ENCODE peak calls at places on chromosomes 12 and 14, in four cellular contexts. D is spleen, U is colonic mucosa, L is ovary. Y is an unnamed sample.

GRCh38 chr12:68092976-68093375 is 66.6 kb downstream of the IFNG start:
- DNase-seq in D (no peak), U (no peak), L (no peak), Y (no peak)

GRCh38 chr14:99724939-99725773 is 41.1 kb downstream of the CYP46A1 start:
- DNase-seq in D (peak; percentile 54), U (no peak), L (no peak), Y (no peak)

GRCh38 chr12:10130042-10130441 is at the start of gene CLEC7A:
- DNase-seq in D (no peak), U (no peak), L (no peak), Y (no peak)

GRCh38 chr14:99809376-99809775 is 16.2 kb downstream of the EML1 start:
- DNase-seq in D (no peak), U (peak; percentile 44), L (peak; percentile 53), Y (peak; percentile 32)

GRCh38 chr12:113581342-113581741 is 109.7 kb upstream of the LHX5 start:
- DNase-seq in D (no peak), U (no peak), L (no peak), Y (no peak)

GRCh38 chr12:114679452-114679875 is 4.5 kb downstream of the TBX3 start:
- DNase-seq in D (no peak), U (no peak), L (no peak), Y (no peak)

GRCh38 chr14:74792249-74793039 is 29.3 kb downstream of the YLPM1 start:
- DNase-seq in D (no peak), U (no peak), L (no peak), Y (no peak)

GRCh38 chr14:106308839-106309389 is 782.5 kb downstream of the TMEM121 start:
- DNase-seq in D (peak; percentile 85), U (peak; percentile 49), L (no peak), Y (peak; percentile 38)

GRCh38 chr14:105480807-105481801 is 5.6 kb upstream of the CRIP1 start:
- DNase-seq in D (peak; percentile 96), U (peak; percentile 92), L (peak; percentile 81), Y (peak; percentile 89)

GRCh38 chr14:82180057-82180620 is 646.5 kb upstream of the SEL1L start:
- DNase-seq in D (no peak), U (no peak), L (no peak), Y (no peak)

GRCh38 chr12:109385339-109386078 is 37.8 kb downstream of the MYO1H start:
- DNase-seq in D (no peak), U (no peak), L (peak; percentile 19), Y (no peak)

GRCh38 chr14:94020267-94020666 is 5.9 kb upstream of the OTUB2 start:
- DNase-seq in D (no peak), U (no peak), L (no peak), Y (no peak)

GRCh38 chr12:69189378-69189978 is 49.9 kb upstream of the CPSF6 start:
- DNase-seq in D (no peak), U (no peak), L (no peak), Y (no peak)

GRCh38 chr14:75147423-75148071 is 20.7 kb upstream of the NEK9 start:
- DNase-seq in D (peak; percentile 80), U (peak; percentile 40), L (peak; percentile 72), Y (peak; percentile 81)

GRCh38 chr12:52344111-52344510 is 22.9 kb upstream of the KRT83 start:
- DNase-seq in D (peak; percentile 59), U (no peak), L (no peak), Y (no peak)

DNA sequence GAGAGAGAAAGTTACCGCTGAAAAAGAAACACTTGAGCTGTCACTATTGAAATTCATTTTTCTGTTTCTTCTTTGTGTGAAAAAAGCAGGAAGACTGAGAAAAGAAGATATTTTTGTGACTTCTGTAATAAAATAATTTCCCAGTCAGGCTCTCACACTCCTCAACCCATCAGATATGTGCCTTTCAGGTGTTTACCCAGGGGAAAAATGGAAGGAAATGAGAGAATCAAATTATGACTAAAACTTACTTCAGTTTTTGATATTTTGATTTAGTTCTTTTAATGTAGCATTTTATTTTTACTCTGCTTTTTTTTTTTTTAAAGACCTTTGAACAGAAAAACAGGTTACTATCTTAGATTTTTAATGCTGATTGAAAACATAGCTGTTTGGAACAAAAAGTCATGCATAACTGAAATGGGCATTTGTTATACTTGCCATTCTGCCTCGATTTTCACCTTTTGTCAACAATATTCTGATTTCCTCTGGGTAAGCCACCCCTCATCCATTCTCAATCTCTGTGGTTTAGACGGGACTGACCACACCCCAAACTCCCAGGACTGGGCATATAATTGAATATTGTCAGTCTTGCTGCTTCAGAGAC is 133.2 kb upstream of the KRR1 start:
- DNase-seq in D (no peak), U (no peak), L (no peak), Y (no peak)
- TF ChIP-seq CTCF in D (no peak), U (no peak), L (no peak), Y (no peak)

GRCh38 chr14:31268216-31268615 is 60.6 kb upstream of the HECTD1 start:
- DNase-seq in D (no peak), U (no peak), L (no peak), Y (no peak)

GRCh38 chr14:31263485-31264133 is 56.0 kb upstream of the HECTD1 start:
- DNase-seq in D (no peak), U (no peak), L (peak; percentile 57), Y (no peak)

GRCh38 chr14:31261859-31262739 is 54.5 kb upstream of the HECTD1 start:
- DNase-seq in D (no peak), U (no peak), L (peak; percentile 25), Y (peak; percentile 49)

GRCh38 chr14:31266437-31267331 is 59.1 kb upstream of the HECTD1 start:
- DNase-seq in D (no peak), U (no peak), L (no peak), Y (no peak)

GRCh38 chr14:31265701-31266398 is 58.3 kb upstream of the HECTD1 start:
- DNase-seq in D (no peak), U (no peak), L (no peak), Y (peak; percentile 66)
- H3K4me1 ChIP-seq in D (no peaks in the 10 kb centered on the region), U (no peaks in the 10 kb centered on the region), L (peaks cover 3% of the 10 kb centered on the region), Y (peaks cover 17% of the 10 kb centered on the region)

GRCh38 chr12:56601503-56601902 is 28.6 kb downstream of the BAZ2A start:
- DNase-seq in D (no peak), U (peak; percentile 26), L (no peak), Y (no peak)
- TF ChIP-seq CTCF in D (peak; percentile 14), U (no peak), L (no peak), Y (no peak)

GRCh38 chr12:131369094-131369845 is 341.6 kb upstream of the SFSWAP start:
- DNase-seq in D (no peak), U (no peak), L (peak; percentile 7), Y (no peak)

GRCh38 chr12:131365821-131366260 is 345.0 kb upstream of the SFSWAP start:
- DNase-seq in D (no peak), U (no peak), L (peak; percentile 60), Y (no peak)

GRCh38 chr12:131366261-131366871 is 344.5 kb upstream of the SFSWAP start:
- DNase-seq in D (no peak), U (no peak), L (peak; percentile 75), Y (no peak)

GRCh38 chr12:131370321-131370720 is 340.6 kb upstream of the SFSWAP start:
- DNase-seq in D (no peak), U (no peak), L (no peak), Y (no peak)

GRCh38 chr12:131368073-131369071 is 342.5 kb upstream of the SFSWAP start:
- DNase-seq in D (peak; percentile 72), U (no peak), L (peak; percentile 10), Y (no peak)
- H3K4me1 ChIP-seq in D (no peaks in the 10 kb centered on the region), U (no peaks in the 10 kb centered on the region), L (peaks cover 25% of the 10 kb centered on the region), Y (no peaks in the 10 kb centered on the region)

GRCh38 chr14:36313898-36314297 is 6.5 kb downstream of the MBIP start:
- DNase-seq in D (no peak), U (no peak), L (no peak), Y (no peak)
- TF ChIP-seq CTCF in D (no peak), U (no peak), L (no peak), Y (no peak)

GRCh38 chr12:32533971-32534590 is 134.7 kb downstream of the FGD4 start:
- DNase-seq in D (no peak), U (peak; percentile 82), L (peak; percentile 48), Y (peak; percentile 85)

GRCh38 chr12:32536000-32536345 is 136.6 kb downstream of the FGD4 start:
- DNase-seq in D (no peak), U (no peak), L (no peak), Y (no peak)

GRCh38 chr12:32534698-32535097 is 135.3 kb downstream of the FGD4 start:
- DNase-seq in D (no peak), U (no peak), L (no peak), Y (no peak)

GRCh38 chr12:32532951-32533350 is 133.6 kb downstream of the FGD4 start:
- DNase-seq in D (no peak), U (no peak), L (no peak), Y (no peak)

DNA sequence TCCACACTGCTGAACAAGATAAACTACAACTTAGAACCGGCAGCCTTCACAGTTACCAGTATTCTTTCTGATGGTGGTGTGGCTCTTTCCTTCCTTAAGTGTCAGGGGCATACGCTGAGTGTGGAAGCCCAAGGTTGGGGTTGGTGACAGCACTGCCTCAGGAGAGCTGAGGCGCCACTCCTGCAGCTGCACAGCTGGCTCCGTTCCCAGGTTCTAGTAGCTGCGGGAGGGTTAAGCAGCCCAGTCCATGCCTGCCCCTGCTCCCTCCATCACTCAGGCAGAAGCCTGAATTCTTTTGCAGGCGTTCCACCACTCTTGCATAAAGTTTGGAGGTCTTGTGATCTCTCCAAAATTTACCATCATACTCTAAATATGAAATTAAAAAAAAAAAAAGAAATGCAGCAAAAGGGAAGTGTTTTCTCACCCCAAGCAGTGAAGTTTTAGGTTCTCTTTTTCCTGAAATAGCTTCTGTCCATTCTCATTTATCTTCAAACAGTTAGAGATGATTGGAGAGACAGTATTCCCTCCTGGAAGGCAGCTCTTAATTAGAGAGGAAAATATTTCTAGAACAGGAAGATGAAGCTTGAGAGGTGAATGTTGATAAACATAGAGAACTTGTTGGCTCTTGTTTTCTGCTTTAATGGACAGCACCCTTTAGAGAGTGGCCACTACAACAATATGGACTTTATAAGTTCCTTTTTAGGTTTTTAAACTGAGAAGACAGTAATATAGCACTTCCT is 136.1 kb downstream of the FGD4 start:
- DNase-seq in D (peak; percentile 85), U (peak; percentile 86), L (peak; percentile 74), Y (peak; percentile 92)
- H3K4me1 ChIP-seq in D (peaks cover 48% of the 10 kb centered on the region), U (peaks cover 13% of the 10 kb centered on the region), L (peaks cover 8% of the 10 kb centered on the region), Y (peaks cover 57% of the 10 kb centered on the region)

Y was measured in body of pancreas.